ENCODE peak calls at places on chromosomes 12 and 14, in nine cellular contexts. One of them, this sample, is unnamed.

GRCh38 chr12:66438601-66439000 is 136.3 kb downstream of the HELB start:
- DNase-seq in NCI-H1436: no peak
- DNase-seq in ELR: peak
- DNase-seq in pancreas: no peak
- DNase-seq in central memory CD4-positive, alpha-beta T cell: no peak
- DNase-seq in stimulated activated naive B cell treated with anti-CD40 and anti-IgM and Interleukin-4, amounts not matched to agents 10 μg/mL and 1 μg/mL and 100 μg/mL, for 72 hours: no peak
- DNase-seq in AG04450: no peak
- DNase-seq in NCI-H226: peak
- DNase-seq in mesendoderm: peak
- DNase-seq in this sample: no peak

GRCh38 chr12:57135939-57136338 is 7.7 kb downstream of the LRP1 start:
- DNase-seq in stimulated activated naive B cell treated with anti-CD40 and anti-IgM and Interleukin-4, amounts not matched to agents 10 μg/mL and 1 μg/mL and 100 μg/mL, for 72 hours: no peak
- DNase-seq in ELR: no peak
- DNase-seq in AG04450: no peak
- DNase-seq in pancreas: no peak
- DNase-seq in NCI-H1436: no peak
- DNase-seq in central memory CD4-positive, alpha-beta T cell: no peak
- DNase-seq in NCI-H226: no peak
- DNase-seq in mesendoderm: no peak
- DNase-seq in this sample: no peak

GRCh38 chr14:77364146-77364545 is 12.7 kb downstream of the TMED8 start:
- DNase-seq in pancreas: no peak
- DNase-seq in AG04450: no peak
- DNase-seq in ELR: no peak
- DNase-seq in stimulated activated naive B cell treated with anti-CD40 and anti-IgM and Interleukin-4, amounts not matched to agents 10 μg/mL and 1 μg/mL and 100 μg/mL, for 72 hours: no peak
- DNase-seq in mesendoderm: no peak
- DNase-seq in central memory CD4-positive, alpha-beta T cell: no peak
- DNase-seq in NCI-H226: no peak
- DNase-seq in NCI-H1436: no peak
- DNase-seq in this sample: no peak

GRCh38 chr14:56195727-56196126 is 77.5 kb downstream of the PELI2 start:
- DNase-seq in NCI-H1436: no peak
- DNase-seq in stimulated activated naive B cell treated with anti-CD40 and anti-IgM and Interleukin-4, amounts not matched to agents 10 μg/mL and 1 μg/mL and 100 μg/mL, for 72 hours: peak
- DNase-seq in NCI-H226: no peak
- DNase-seq in pancreas: no peak
- DNase-seq in ELR: peak
- DNase-seq in central memory CD4-positive, alpha-beta T cell: no peak
- DNase-seq in AG04450: no peak
- DNase-seq in mesendoderm: no peak
- DNase-seq in this sample: no peak

GRCh38 chr14:27727371-27727770 is 1039.2 kb upstream of the FOXG1 start:
- DNase-seq in NCI-H226: no peak
- DNase-seq in pancreas: no peak
- DNase-seq in central memory CD4-positive, alpha-beta T cell: no peak
- DNase-seq in AG04450: no peak
- DNase-seq in mesendoderm: no peak
- DNase-seq in ELR: no peak
- DNase-seq in NCI-H1436: no peak
- DNase-seq in stimulated activated naive B cell treated with anti-CD40 and anti-IgM and Interleukin-4, amounts not matched to agents 10 μg/mL and 1 μg/mL and 100 μg/mL, for 72 hours: no peak
- DNase-seq in this sample: no peak

GRCh38 chr12:4607056-4607455 is 41.8 kb downstream of the AKAP3 start:
- DNase-seq in ELR: no peak
- DNase-seq in AG04450: no peak
- DNase-seq in pancreas: no peak
- DNase-seq in central memory CD4-positive, alpha-beta T cell: no peak
- DNase-seq in mesendoderm: peak
- DNase-seq in stimulated activated naive B cell treated with anti-CD40 and anti-IgM and Interleukin-4, amounts not matched to agents 10 μg/mL and 1 μg/mL and 100 μg/mL, for 72 hours: no peak
- DNase-seq in NCI-H226: no peak
- DNase-seq in NCI-H1436: no peak
- DNase-seq in this sample: no peak

GRCh38 chr14:21990116-21990515 is 316.5 kb upstream of the OR4E1 start:
- DNase-seq in NCI-H226: no peak
- DNase-seq in NCI-H1436: no peak
- DNase-seq in AG04450: no peak
- DNase-seq in ELR: peak
- DNase-seq in central memory CD4-positive, alpha-beta T cell: no peak
- DNase-seq in stimulated activated naive B cell treated with anti-CD40 and anti-IgM and Interleukin-4, amounts not matched to agents 10 μg/mL and 1 μg/mL and 100 μg/mL, for 72 hours: no peak
- DNase-seq in pancreas: no peak
- DNase-seq in mesendoderm: peak
- DNase-seq in this sample: no peak

GRCh38 chr12:31773867-31774266 is 45.0 kb upstream of the AMN1 start:
- DNase-seq in NCI-H226: peak
- DNase-seq in central memory CD4-positive, alpha-beta T cell: no peak
- DNase-seq in stimulated activated naive B cell treated with anti-CD40 and anti-IgM and Interleukin-4, amounts not matched to agents 10 μg/mL and 1 μg/mL and 100 μg/mL, for 72 hours: peak
- DNase-seq in pancreas: no peak
- DNase-seq in ELR: no peak
- DNase-seq in mesendoderm: no peak
- DNase-seq in NCI-H1436: no peak
- DNase-seq in AG04450: no peak
- DNase-seq in this sample: no peak

GRCh38 chr14:74257078-74257987 is 18.1 kb downstream of the VSX2 start:
- DNase-seq in central memory CD4-positive, alpha-beta T cell: peak
- DNase-seq in pancreas: peak
- DNase-seq in AG04450: no peak
- DNase-seq in NCI-H1436: no peak
- DNase-seq in ELR: peak
- DNase-seq in NCI-H226: no peak
- DNase-seq in mesendoderm: peak
- DNase-seq in stimulated activated naive B cell treated with anti-CD40 and anti-IgM and Interleukin-4, amounts not matched to agents 10 μg/mL and 1 μg/mL and 100 μg/mL, for 72 hours: peak
- DNase-seq in this sample: no peak

GRCh38 chr12:114218136-114218535 is 187.8 kb downstream of the TBX5 start:
- DNase-seq in ELR: no peak
- DNase-seq in central memory CD4-positive, alpha-beta T cell: no peak
- DNase-seq in NCI-H1436: no peak
- DNase-seq in NCI-H226: no peak
- DNase-seq in pancreas: no peak
- DNase-seq in AG04450: no peak
- DNase-seq in stimulated activated naive B cell treated with anti-CD40 and anti-IgM and Interleukin-4, amounts not matched to agents 10 μg/mL and 1 μg/mL and 100 μg/mL, for 72 hours: no peak
- DNase-seq in mesendoderm: no peak
- DNase-seq in this sample: no peak

GRCh38 chr14:44962573-44963528 is 861 bp downstream of the TOGARAM1 start:
- DNase-seq in pancreas: peak
- DNase-seq in AG04450: peak
- DNase-seq in stimulated activated naive B cell treated with anti-CD40 and anti-IgM and Interleukin-4, amounts not matched to agents 10 μg/mL and 1 μg/mL and 100 μg/mL, for 72 hours: peak
- DNase-seq in central memory CD4-positive, alpha-beta T cell: no peak
- DNase-seq in ELR: peak
- DNase-seq in mesendoderm: peak
- DNase-seq in NCI-H226: no peak
- DNase-seq in NCI-H1436: no peak
- DNase-seq in this sample: no peak

GRCh38 chr12:25001311-25001710 is 52.4 kb upstream of the BCAT1 start:
- DNase-seq in NCI-H226: no peak
- DNase-seq in mesendoderm: no peak
- DNase-seq in NCI-H1436: no peak
- DNase-seq in AG04450: no peak
- DNase-seq in ELR: no peak
- DNase-seq in pancreas: no peak
- DNase-seq in stimulated activated naive B cell treated with anti-CD40 and anti-IgM and Interleukin-4, amounts not matched to agents 10 μg/mL and 1 μg/mL and 100 μg/mL, for 72 hours: no peak
- DNase-seq in central memory CD4-positive, alpha-beta T cell: no peak
- DNase-seq in this sample: no peak

GRCh38 chr14:104434214-104435076 is 145.1 kb upstream of the C14orf180 start:
- DNase-seq in NCI-H226: no peak
- DNase-seq in central memory CD4-positive, alpha-beta T cell: no peak
- DNase-seq in NCI-H1436: no peak
- DNase-seq in ELR: no peak
- DNase-seq in AG04450: no peak
- DNase-seq in pancreas: no peak
- DNase-seq in mesendoderm: no peak
- DNase-seq in stimulated activated naive B cell treated with anti-CD40 and anti-IgM and Interleukin-4, amounts not matched to agents 10 μg/mL and 1 μg/mL and 100 μg/mL, for 72 hours: no peak
- DNase-seq in this sample: peak

GRCh38 chr12:15772405-15773018 is 16.7 kb downstream of the EPS8 start:
- DNase-seq in ELR: peak
- DNase-seq in AG04450: no peak
- DNase-seq in mesendoderm: peak
- DNase-seq in central memory CD4-positive, alpha-beta T cell: peak
- DNase-seq in pancreas: no peak
- DNase-seq in stimulated activated naive B cell treated with anti-CD40 and anti-IgM and Interleukin-4, amounts not matched to agents 10 μg/mL and 1 μg/mL and 100 μg/mL, for 72 hours: no peak
- DNase-seq in NCI-H1436: no peak
- DNase-seq in NCI-H226: peak
- DNase-seq in this sample: no peak

GRCh38 chr12:68446896-68447806 is 115.0 kb upstream of the MDM1 start:
- DNase-seq in central memory CD4-positive, alpha-beta T cell: no peak
- DNase-seq in NCI-H1436: no peak
- DNase-seq in AG04450: no peak
- DNase-seq in stimulated activated naive B cell treated with anti-CD40 and anti-IgM and Interleukin-4, amounts not matched to agents 10 μg/mL and 1 μg/mL and 100 μg/mL, for 72 hours: no peak
- DNase-seq in NCI-H226: no peak
- DNase-seq in ELR: no peak
- DNase-seq in mesendoderm: peak
- DNase-seq in pancreas: no peak
- DNase-seq in this sample: no peak

GRCh38 chr12:108099085-108099484 is 30.0 kb upstream of the WSCD2 start:
- DNase-seq in ELR: peak
- DNase-seq in NCI-H226: no peak
- DNase-seq in stimulated activated naive B cell treated with anti-CD40 and anti-IgM and Interleukin-4, amounts not matched to agents 10 μg/mL and 1 μg/mL and 100 μg/mL, for 72 hours: no peak
- DNase-seq in pancreas: no peak
- DNase-seq in NCI-H1436: no peak
- DNase-seq in AG04450: no peak
- DNase-seq in mesendoderm: no peak
- DNase-seq in central memory CD4-positive, alpha-beta T cell: no peak
- DNase-seq in this sample: peak

GRCh38 chr12:105744659-105745058 is 394.1 kb downstream of the NUAK1 start:
- DNase-seq in NCI-H1436: no peak
- DNase-seq in mesendoderm: no peak
- DNase-seq in NCI-H226: no peak
- DNase-seq in ELR: no peak
- DNase-seq in central memory CD4-positive, alpha-beta T cell: no peak
- DNase-seq in AG04450: no peak
- DNase-seq in pancreas: no peak
- DNase-seq in stimulated activated naive B cell treated with anti-CD40 and anti-IgM and Interleukin-4, amounts not matched to agents 10 μg/mL and 1 μg/mL and 100 μg/mL, for 72 hours: no peak
- DNase-seq in this sample: no peak

GRCh38 chr12:122848471-122849351 is 13.5 kb downstream of the HIP1R start:
- DNase-seq in ELR: no peak
- DNase-seq in NCI-H1436: no peak
- DNase-seq in central memory CD4-positive, alpha-beta T cell: no peak
- DNase-seq in mesendoderm: no peak
- DNase-seq in stimulated activated naive B cell treated with anti-CD40 and anti-IgM and Interleukin-4, amounts not matched to agents 10 μg/mL and 1 μg/mL and 100 μg/mL, for 72 hours: no peak
- DNase-seq in NCI-H226: no peak
- DNase-seq in AG04450: no peak
- DNase-seq in pancreas: no peak
- DNase-seq in this sample: no peak

This sample was measured in coronary artery.